ENCODE peak calls at places on chromosomes 5 and 9, in eight cellular contexts. One of them, this sample, is unnamed.

GRCh38 chr9:75226403-75227139 is 138.3 kb downstream of the OSTF1 start:
- DNase-seq in amygdala: no peak
- DNase-seq in HT1080: no peak
- DNase-seq in CD4-positive, alpha-beta T cell: no peak
- DNase-seq in suprapubic skin: no peak
- DNase-seq in RWPE1: no peak
- DNase-seq in NCI-H1694: no peak
- DNase-seq in HTR-8/SVneo: no peak
- DNase-seq in this sample: no peak

GRCh38 chr5:137415231-137415681 is 83.9 kb downstream of the SPOCK1 start:
- DNase-seq in amygdala: no peak
- DNase-seq in HT1080: peak
- DNase-seq in CD4-positive, alpha-beta T cell: no peak
- DNase-seq in suprapubic skin: no peak
- DNase-seq in RWPE1: peak
- DNase-seq in NCI-H1694: no peak
- DNase-seq in HTR-8/SVneo: no peak
- DNase-seq in this sample: no peak

GRCh38 chr5:78252715-78253114 is 41.8 kb downstream of the AP3B1 start:
- DNase-seq in amygdala: no peak
- DNase-seq in HT1080: no peak
- DNase-seq in CD4-positive, alpha-beta T cell: no peak
- DNase-seq in suprapubic skin: no peak
- DNase-seq in RWPE1: no peak
- DNase-seq in NCI-H1694: no peak
- DNase-seq in HTR-8/SVneo: no peak
- DNase-seq in this sample: peak

GRCh38 chr9:97849980-97850379 is 3.0 kb upstream of the FOXE1 start:
- DNase-seq in amygdala: no peak
- DNase-seq in HT1080: no peak
- DNase-seq in CD4-positive, alpha-beta T cell: no peak
- DNase-seq in suprapubic skin: no peak
- DNase-seq in RWPE1: no peak
- DNase-seq in NCI-H1694: no peak
- DNase-seq in HTR-8/SVneo: no peak
- DNase-seq in this sample: no peak

GRCh38 chr9:129626079-129626943 is at the start of gene NTMT1:
- DNase-seq in amygdala: peak
- DNase-seq in HT1080: peak
- DNase-seq in CD4-positive, alpha-beta T cell: peak
- DNase-seq in suprapubic skin: peak
- DNase-seq in RWPE1: peak
- DNase-seq in NCI-H1694: peak
- DNase-seq in HTR-8/SVneo: peak
- DNase-seq in this sample: peak

GRCh38 chr5:149999359-149999758 is 1.1 kb downstream of the TIGD6 start:
- DNase-seq in amygdala: no peak
- DNase-seq in HT1080: peak
- DNase-seq in CD4-positive, alpha-beta T cell: no peak
- DNase-seq in suprapubic skin: no peak
- DNase-seq in RWPE1: no peak
- DNase-seq in NCI-H1694: no peak
- DNase-seq in HTR-8/SVneo: no peak
- DNase-seq in this sample: peak

GRCh38 chr5:37825334-37825915 is 14.4 kb downstream of the GDNF start:
- DNase-seq in amygdala: no peak
- DNase-seq in HT1080: no peak
- DNase-seq in CD4-positive, alpha-beta T cell: no peak
- DNase-seq in suprapubic skin: no peak
- DNase-seq in RWPE1: no peak
- DNase-seq in NCI-H1694: peak
- DNase-seq in HTR-8/SVneo: no peak
- DNase-seq in this sample: no peak

GRCh38 chr5:54589786-54590185 is 72.2 kb downstream of the SNX18 start:
- DNase-seq in amygdala: no peak
- DNase-seq in HT1080: no peak
- DNase-seq in CD4-positive, alpha-beta T cell: no peak
- DNase-seq in suprapubic skin: no peak
- DNase-seq in RWPE1: no peak
- DNase-seq in NCI-H1694: no peak
- DNase-seq in HTR-8/SVneo: no peak
- DNase-seq in this sample: peak

GRCh38 chr5:5492087-5492933 is 69.8 kb downstream of the ICE1 start:
- DNase-seq in amygdala: no peak
- DNase-seq in HT1080: peak
- DNase-seq in CD4-positive, alpha-beta T cell: peak
- DNase-seq in suprapubic skin: no peak
- DNase-seq in RWPE1: peak
- DNase-seq in NCI-H1694: peak
- DNase-seq in HTR-8/SVneo: peak
- DNase-seq in this sample: no peak

GRCh38 chr9:136955202-136955942 is 3.3 kb downstream of the LCN12 start:
- DNase-seq in amygdala: no peak
- DNase-seq in HT1080: no peak
- DNase-seq in CD4-positive, alpha-beta T cell: no peak
- DNase-seq in suprapubic skin: no peak
- DNase-seq in RWPE1: no peak
- DNase-seq in NCI-H1694: no peak
- DNase-seq in HTR-8/SVneo: no peak
- DNase-seq in this sample: no peak

GRCh38 chr5:93904917-93905316 is 163.5 kb upstream of the POU5F2 start:
- DNase-seq in amygdala: no peak
- DNase-seq in HT1080: no peak
- DNase-seq in CD4-positive, alpha-beta T cell: no peak
- DNase-seq in suprapubic skin: no peak
- DNase-seq in RWPE1: no peak
- DNase-seq in NCI-H1694: no peak
- DNase-seq in HTR-8/SVneo: no peak
- DNase-seq in this sample: no peak

GRCh38 chr5:129405222-129405621 is 54.9 kb upstream of the ADAMTS19 start:
- DNase-seq in amygdala: no peak
- DNase-seq in HT1080: no peak
- DNase-seq in CD4-positive, alpha-beta T cell: no peak
- DNase-seq in suprapubic skin: no peak
- DNase-seq in RWPE1: no peak
- DNase-seq in NCI-H1694: no peak
- DNase-seq in HTR-8/SVneo: no peak
- DNase-seq in this sample: no peak

GRCh38 chr5:62783374-62784057 is 204.9 kb downstream of the LRRC70 start:
- DNase-seq in amygdala: no peak
- DNase-seq in HT1080: no peak
- DNase-seq in CD4-positive, alpha-beta T cell: no peak
- DNase-seq in suprapubic skin: no peak
- DNase-seq in RWPE1: no peak
- DNase-seq in NCI-H1694: no peak
- DNase-seq in HTR-8/SVneo: no peak
- DNase-seq in this sample: no peak

GRCh38 chr5:177195307-177195952 is 61.9 kb downstream of the NSD1 start:
- DNase-seq in amygdala: no peak
- DNase-seq in HT1080: peak
- DNase-seq in CD4-positive, alpha-beta T cell: no peak
- DNase-seq in suprapubic skin: no peak
- DNase-seq in RWPE1: no peak
- DNase-seq in NCI-H1694: no peak
- DNase-seq in HTR-8/SVneo: peak
- DNase-seq in this sample: no peak

GRCh38 chr5:39441838-39442237 is 17.1 kb upstream of the DAB2 start:
- DNase-seq in amygdala: no peak
- DNase-seq in HT1080: no peak
- DNase-seq in CD4-positive, alpha-beta T cell: no peak
- DNase-seq in suprapubic skin: no peak
- DNase-seq in RWPE1: no peak
- DNase-seq in NCI-H1694: no peak
- DNase-seq in HTR-8/SVneo: no peak
- DNase-seq in this sample: peak

GRCh38 chr5:102797485-102797884 is 42.4 kb downstream of the PAM start:
- DNase-seq in amygdala: no peak
- DNase-seq in HT1080: no peak
- DNase-seq in CD4-positive, alpha-beta T cell: no peak
- DNase-seq in suprapubic skin: no peak
- DNase-seq in RWPE1: no peak
- DNase-seq in NCI-H1694: no peak
- DNase-seq in HTR-8/SVneo: no peak
- DNase-seq in this sample: no peak

GRCh38 chr9:88751781-88752180 is 216.8 kb downstream of the NXNL2 start:
- DNase-seq in amygdala: no peak
- DNase-seq in HT1080: no peak
- DNase-seq in CD4-positive, alpha-beta T cell: no peak
- DNase-seq in suprapubic skin: no peak
- DNase-seq in RWPE1: no peak
- DNase-seq in NCI-H1694: no peak
- DNase-seq in HTR-8/SVneo: no peak
- DNase-seq in this sample: no peak

GRCh38 chr5:10724799-10725507 is 36.1 kb downstream of the DAP start:
- DNase-seq in amygdala: no peak
- DNase-seq in HT1080: peak
- DNase-seq in CD4-positive, alpha-beta T cell: no peak
- DNase-seq in suprapubic skin: no peak
- DNase-seq in RWPE1: peak
- DNase-seq in NCI-H1694: no peak
- DNase-seq in HTR-8/SVneo: peak
- DNase-seq in this sample: no peak

GRCh38 chr5:179317411-179318192 is 27.7 kb downstream of the ADAMTS2 start:
- DNase-seq in amygdala: no peak
- DNase-seq in HT1080: no peak
- DNase-seq in CD4-positive, alpha-beta T cell: no peak
- DNase-seq in suprapubic skin: peak
- DNase-seq in RWPE1: no peak
- DNase-seq in NCI-H1694: no peak
- DNase-seq in HTR-8/SVneo: no peak
- DNase-seq in this sample: no peak

GRCh38 chr9:93669116-93669957 is 93.0 kb downstream of the PHF2 start:
- DNase-seq in amygdala: no peak
- DNase-seq in HT1080: no peak
- DNase-seq in CD4-positive, alpha-beta T cell: no peak
- DNase-seq in suprapubic skin: peak
- DNase-seq in RWPE1: no peak
- DNase-seq in NCI-H1694: no peak
- DNase-seq in HTR-8/SVneo: no peak
- DNase-seq in this sample: no peak

GRCh38 chr5:148014276-148014675 is 49.5 kb upstream of the SPINK5 start:
- DNase-seq in amygdala: no peak
- DNase-seq in HT1080: peak
- DNase-seq in CD4-positive, alpha-beta T cell: no peak
- DNase-seq in suprapubic skin: no peak
- DNase-seq in RWPE1: peak
- DNase-seq in NCI-H1694: no peak
- DNase-seq in HTR-8/SVneo: no peak
- DNase-seq in this sample: no peak

GRCh38 chr5:32584651-32585050 is 706 bp upstream of the SUB1 start:
- DNase-seq in amygdala: no peak
- DNase-seq in HT1080: no peak
- DNase-seq in CD4-positive, alpha-beta T cell: no peak
- DNase-seq in suprapubic skin: no peak
- DNase-seq in RWPE1: no peak
- DNase-seq in NCI-H1694: peak
- DNase-seq in HTR-8/SVneo: no peak
- DNase-seq in this sample: no peak

GRCh38 chr5:119751734-119752094 is 122.4 kb downstream of the FAM170A start:
- DNase-seq in amygdala: no peak
- DNase-seq in HT1080: no peak
- DNase-seq in CD4-positive, alpha-beta T cell: no peak
- DNase-seq in suprapubic skin: no peak
- DNase-seq in RWPE1: no peak
- DNase-seq in NCI-H1694: no peak
- DNase-seq in HTR-8/SVneo: no peak
- DNase-seq in this sample: no peak

GRCh38 chr9:136311433-136312375 is 7.8 kb upstream of the CCDC187 start:
- DNase-seq in amygdala: no peak
- DNase-seq in HT1080: peak
- DNase-seq in CD4-positive, alpha-beta T cell: no peak
- DNase-seq in suprapubic skin: no peak
- DNase-seq in RWPE1: peak
- DNase-seq in NCI-H1694: peak
- DNase-seq in HTR-8/SVneo: no peak
- DNase-seq in this sample: no peak

This sample was measured in trophoblast cell.